ENCODE peak calls at places on chromosomes 3 and 15, in six cellular contexts. F is stimulated activated effector memory CD8-positive, alpha-beta T cell treated with anti-CD3 and anti-CD28 coated beads, Interleukin-12 subunit alpha, Interleukin-12 subunit beta, amount 100 ng/mL, for 72 hours; A is hypothalamus; O is HTR-8/SVneo; X is fibroblast of pulmonary artery; Z is RWPE2. Y is an unnamed sample.

GRCh38 chr15:101128191-101128590 is 123.7 kb downstream of the CHSY1 start:
- DNase-seq in O (peak), F (no peak), Z (no peak), X (peak), A (no peak), Y (peak)

GRCh38 chr3:36032180-36032895 is 348.0 kb upstream of the STAC start:
- DNase-seq in O (no peak), X (no peak), Z (no peak), F (no peak), A (no peak), Y (no peak)

GRCh38 chr3:139227827-139228226 is 116.0 kb upstream of the MRPS22 start:
- DNase-seq in O (no peak), Z (no peak), X (no peak), A (no peak), F (no peak), Y (no peak)

GRCh38 chr3:123285931-123286307 is 84.2 kb downstream of the SEC22A start:
- DNase-seq in X (no peak), O (no peak), F (no peak), Z (no peak), A (no peak), Y (no peak)

GRCh38 chr3:71016141-71016845 is 567.2 kb downstream of the FOXP1 start:
- DNase-seq in F (no peak), A (no peak), X (peak), O (no peak), Z (no peak), Y (peak)

GRCh38 chr3:179464296-179465092 is 13.2 kb upstream of the GNB4 start:
- DNase-seq in Z (no peak), X (no peak), O (no peak), A (no peak), F (no peak), Y (no peak)

GRCh38 chr3:107283948-107284347 is 93.3 kb upstream of the CCDC54 start:
- DNase-seq in Z (no peak), A (no peak), X (peak), O (no peak), F (no peak), Y (peak)

GRCh38 chr3:115246621-115247020 is 99.5 kb upstream of the ZBTB20 start:
- DNase-seq in Z (no peak), X (no peak), O (no peak), F (no peak), A (no peak), Y (no peak)

GRCh38 chr3:128794067-128794768 is 68.2 kb downstream of the RAB7A start:
- DNase-seq in X (peak), F (peak), Z (no peak), A (no peak), O (peak), Y (peak)

GRCh38 chr3:177563381-177563780 is 366.1 kb upstream of the TBL1XR1 start:
- DNase-seq in X (peak), F (no peak), O (no peak), A (no peak), Z (no peak), Y (peak)

GRCh38 chr3:76661527-76662250 is 378.2 kb upstream of the ROBO2 start:
- DNase-seq in A (no peak), X (no peak), F (no peak), Z (no peak), O (no peak), Y (no peak)

GRCh38 chr15:81195339-81195864 is 1.3 kb upstream of the IL16 start:
- DNase-seq in X (no peak), O (no peak), A (no peak), Z (no peak), F (no peak), Y (no peak)

GRCh38 chr3:171044828-171045793 is 18.6 kb upstream of the SLC2A2 start:
- DNase-seq in F (no peak), A (no peak), Z (no peak), O (no peak), X (peak), Y (peak)